ENCODE peak calls at places on chromosomes 3 and 15, in eight cellular contexts. C is neural progenitor cell; E is thyroid gland; R is CD8-positive, alpha-beta T cell; J is adipocyte; I is lower lobe of right lung; G is NT2/D1; Y is K562. X is an unnamed sample. For H3K4me1 and H3K27me3, the result is how much of the 10 kb centered on the place peaks cover.

GRCh38 chr3:156762631-156763185 is 63.4 kb upstream of the LEKR1 start:
- DNase-seq in G (no peak), I (no peak), R (no peak), C (no peak), E (peak), Y (no peak), J (peak), X (no peak)

GRCh38 chr3:43379343-43379742 is 93.0 kb downstream of the SNRK start:
- DNase-seq in I (no peak), Y (no peak), R (no peak), G (no peak), C (no peak), E (no peak), J (peak), X (no peak)

GRCh38 chr15:59609730-59610712 is 1.6 kb upstream of the GCNT3 start:
- DNase-seq in J (no peak), Y (no peak), R (no peak), E (no peak), G (no peak), I (no peak), C (no peak), X (no peak)

GRCh38 chr3:170603770-170604510 is 18.1 kb upstream of the SLC7A14 start:
- DNase-seq in R (no peak), Y (no peak), E (no peak), J (peak), G (no peak), I (no peak), C (no peak), X (no peak)

GRCh38 chr3:155744626-155745324 is at the start of gene PLCH1:
- DNase-seq in I (peak), C (peak), Y (peak), G (peak), E (peak), R (peak), J (peak), X (peak)

GRCh38 chr15:101308604-101309435 is 13.8 kb upstream of the SNRPA1 start:
- DNase-seq in Y (no peak), I (peak), R (no peak), C (no peak), G (no peak), E (no peak), J (no peak), X (no peak)

GRCh38 chr3:47392933-47393332 is 12.1 kb downstream of the PTPN23 start:
- DNase-seq in I (no peak), J (no peak), R (no peak), G (no peak), Y (no peak), E (no peak), C (no peak), X (no peak)

GRCh38 chr3:168824107-168824506 is 728.4 kb upstream of the GOLIM4 start:
- DNase-seq in G (no peak), I (no peak), R (no peak), C (no peak), J (no peak), Y (no peak), E (no peak), X (no peak)

GRCh38 chr3:156681003-156681402 is 6.6 kb downstream of the TIPARP start:
- DNase-seq in E (no peak), G (peak), I (no peak), Y (peak), R (no peak), J (peak), C (peak), X (peak)

GRCh38 chr15:101407966-101408775 is 81.3 kb downstream of the PCSK6 start:
- DNase-seq in R (no peak), J (no peak), E (no peak), Y (no peak), C (no peak), G (no peak), I (no peak), X (no peak)

GRCh38 chr3:116087431-116087830 is 357.9 kb downstream of the LSAMP start:
- DNase-seq in Y (no peak), I (no peak), C (no peak), E (no peak), R (no peak), G (no peak), J (no peak), X (no peak)

GRCh38 chr15:47477253-47477652 is 240.1 kb upstream of the SEMA6D start:
- DNase-seq in C (no peak), E (peak), G (no peak), Y (no peak), I (no peak), J (no peak), R (no peak), X (no peak)

GRCh38 chr15:63436872-63437375 is 55.3 kb upstream of the CA12 start:
- DNase-seq in C (peak), G (peak), J (peak), R (peak), E (peak), Y (peak), I (peak), X (peak)

GRCh38 chr3:113783463-113783862 is 36.6 kb downstream of the ATP6V1A start:
- DNase-seq in Y (peak), J (peak), G (no peak), C (no peak), E (no peak), R (no peak), I (no peak), X (no peak)

GRCh38 chr3:195813916-195814486 is 2.3 kb upstream of the MUC4 start:
- DNase-seq in G (no peak), C (no peak), I (no peak), Y (no peak), J (no peak), R (no peak), E (no peak), X (no peak)

GRCh38 chr15:101386006-101386405 is 91.0 kb upstream of the SNRPA1 start:
- DNase-seq in Y (no peak), I (no peak), J (no peak), G (no peak), R (no peak), C (no peak), E (no peak), X (peak)

DNA sequence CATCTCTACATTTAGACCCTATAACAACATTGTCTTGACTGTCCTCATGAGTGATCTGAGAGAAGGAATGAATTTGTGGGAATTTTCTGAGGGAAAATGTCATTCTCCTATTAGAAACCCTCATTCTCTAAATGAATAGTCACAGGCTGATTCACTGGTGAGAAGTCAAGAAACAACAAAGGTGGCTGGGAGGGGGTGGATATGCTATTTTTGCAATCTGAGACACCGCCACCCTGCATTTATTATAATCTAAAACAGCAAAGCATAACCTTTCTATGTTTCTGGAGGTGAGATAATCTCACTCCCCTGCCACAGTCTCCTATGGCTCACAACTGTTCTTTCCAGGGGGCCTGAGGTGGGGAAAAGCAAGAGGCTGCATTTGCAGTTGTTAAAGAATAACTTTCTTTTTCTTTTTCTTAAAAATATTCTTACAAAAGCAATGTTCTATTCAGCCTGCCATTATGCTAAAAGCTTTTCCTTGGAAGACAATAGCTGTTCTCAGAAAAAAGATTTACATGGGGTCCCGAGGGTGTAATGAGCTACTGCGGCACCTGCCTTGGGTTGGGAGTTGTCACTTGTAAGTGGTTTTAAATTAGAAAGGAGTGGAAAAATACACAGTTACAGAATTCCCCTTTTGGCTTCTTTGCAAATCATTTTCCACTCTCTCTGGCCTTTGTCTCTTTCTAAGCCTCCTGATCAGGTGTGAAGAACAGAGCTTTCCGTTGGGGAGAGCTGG is 220.9 kb downstream of the AGBL1 start:
- DNase-seq in J (no peak), I (no peak), R (no peak), G (no peak), Y (no peak), C (no peak), E (no peak), X (no peak)
- H3K4me3 ChIP-seq in J (no peak), I (no peak), R (no peak), G (no peak), Y (no peak), C (no peak), E (no peak), X (no peak)

DNA sequence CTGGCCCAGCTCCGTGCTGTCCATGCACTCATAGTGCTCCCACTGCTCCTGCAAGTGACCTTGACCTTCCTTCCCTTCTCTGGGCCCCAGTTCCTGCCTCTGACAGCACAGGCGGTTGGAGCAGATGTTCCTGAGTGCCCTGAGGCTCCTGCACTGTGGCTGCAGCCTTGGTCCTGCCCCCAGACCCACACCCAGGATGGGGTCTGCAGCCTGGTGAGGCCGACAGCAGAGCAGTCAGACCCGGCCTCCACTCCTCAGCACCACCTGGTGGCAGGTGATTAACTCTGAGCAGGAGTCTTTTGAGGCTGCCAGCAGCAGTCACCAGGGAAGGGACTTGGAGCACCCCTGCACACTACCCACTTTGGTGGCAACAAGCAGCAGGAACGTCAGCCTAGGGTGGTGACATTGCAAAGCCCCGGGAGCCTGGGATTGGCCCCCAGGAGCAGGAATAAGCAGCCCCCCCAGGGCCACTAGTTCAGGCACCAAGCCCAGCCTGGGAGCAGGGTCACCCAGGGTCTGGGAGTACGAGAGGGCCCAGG is 64.6 kb downstream of the CYP11A1 start:
- DNase-seq in R (peak), G (no peak), Y (peak), J (peak), E (peak), I (no peak), C (peak), X (peak)
- H3K4me1 ChIP-seq in R (under half), G (under half), Y (under half), J (under half), E (under half), I (under half), C (half or more), X (under half)

GRCh38 chr3:13872451-13872850 is 7.4 kb downstream of the WNT7A start:
- DNase-seq in J (no peak), G (no peak), I (no peak), R (no peak), Y (no peak), E (no peak), C (no peak), X (no peak)

GRCh38 chr3:13870902-13871301 is 9.0 kb downstream of the WNT7A start:
- DNase-seq in R (no peak), E (no peak), C (no peak), Y (no peak), G (no peak), I (no peak), J (no peak), X (no peak)

GRCh38 chr3:13873818-13874217 is 6.1 kb downstream of the WNT7A start:
- DNase-seq in C (peak), Y (no peak), G (peak), E (no peak), R (no peak), J (no peak), I (no peak), X (no peak)

GRCh38 chr3:13869944-13870343 is 9.9 kb downstream of the WNT7A start:
- DNase-seq in C (no peak), R (no peak), I (no peak), J (no peak), G (no peak), Y (no peak), E (no peak), X (no peak)

DNA sequence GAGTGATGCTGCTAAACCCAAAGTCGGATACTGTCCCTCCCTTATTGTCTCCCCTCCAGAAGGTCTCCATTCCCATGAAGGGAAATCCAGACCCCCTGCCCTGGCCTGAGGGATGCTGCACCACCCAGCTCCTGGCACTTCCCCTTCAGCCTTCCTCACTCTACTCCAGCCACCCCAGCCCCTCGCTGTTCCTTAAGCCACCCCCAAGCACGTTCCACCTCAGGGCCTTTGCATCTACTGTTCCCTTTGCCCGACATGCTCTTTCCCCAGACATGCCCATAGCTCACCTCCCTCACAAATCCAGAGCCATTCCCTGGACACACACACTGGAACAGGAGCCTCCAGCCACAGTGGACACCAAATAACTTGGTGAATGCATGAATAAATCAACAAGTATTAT is 8.1 kb downstream of the WNT7A start:
- DNase-seq in E (no peak), G (no peak), R (no peak), Y (no peak), J (no peak), I (no peak), C (no peak), X (no peak)
- H3K27me3 ChIP-seq in E (under half), G (under half), R (under half), Y (under half), J (under half), I (under half), C (half or more), X (under half)

GRCh38 chr3:50333744-50334328 is 5.8 kb upstream of the TUSC2 start:
- DNase-seq in C (no peak), I (no peak), R (no peak), Y (no peak), E (no peak), G (no peak), J (no peak), X (peak)

GRCh38 chr3:50331364-50331907 is 3.4 kb upstream of the TUSC2 start:
- DNase-seq in R (no peak), E (no peak), Y (no peak), C (no peak), G (no peak), J (no peak), I (no peak), X (peak)

GRCh38 chr3:50336452-50337174 is 4.0 kb downstream of the RASSF1 start:
- DNase-seq in Y (no peak), J (peak), G (no peak), I (no peak), C (peak), R (no peak), E (no peak), X (no peak)

GRCh38 chr3:50337175-50337861 is 3.3 kb downstream of the RASSF1 start:
- DNase-seq in I (peak), C (peak), Y (peak), E (peak), G (peak), R (peak), J (peak), X (peak)

DNA sequence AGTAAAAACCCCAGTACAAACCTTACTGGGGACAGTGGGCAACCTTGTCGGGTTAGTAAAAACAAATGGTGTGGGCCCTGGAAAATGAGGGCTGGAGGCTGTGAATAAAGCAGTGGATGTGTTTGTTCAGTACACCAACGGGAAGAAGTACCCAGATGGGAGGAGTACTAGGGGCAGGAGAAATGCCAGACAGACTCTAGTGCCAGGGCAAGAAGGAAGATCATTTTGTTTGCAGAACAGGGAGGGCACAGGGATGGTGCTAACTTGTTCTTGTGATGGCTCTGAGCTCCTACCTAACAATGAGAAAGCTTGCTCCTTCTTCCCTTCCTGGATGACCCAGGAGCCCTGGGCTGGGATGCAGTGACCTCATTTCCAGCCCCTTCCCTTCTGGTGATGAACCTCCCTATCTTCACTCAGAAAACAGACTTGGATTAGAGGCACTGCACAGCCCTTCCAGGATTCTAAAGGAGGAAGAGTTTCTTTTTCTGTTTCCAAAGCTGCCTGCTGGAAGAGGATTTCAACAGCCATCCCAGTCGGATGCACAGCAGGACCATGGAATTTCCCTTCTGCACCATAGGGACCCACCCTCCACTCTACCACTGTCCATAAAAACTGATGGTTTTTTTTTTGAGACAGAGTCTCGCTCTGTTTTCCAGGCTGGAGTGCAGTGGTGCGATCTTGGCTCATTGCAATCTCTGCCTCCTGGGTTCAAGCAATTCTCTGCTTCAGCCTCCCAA is 6.1 kb downstream of the RASSF1 start:
- DNase-seq in J (no peak), G (no peak), E (no peak), R (no peak), I (no peak), Y (no peak), C (no peak), X (peak)
- H3K4me3 ChIP-seq in J (peak), G (no peak), E (no peak), R (no peak), I (peak), Y (no peak), C (no peak), X (no peak)

DNA sequence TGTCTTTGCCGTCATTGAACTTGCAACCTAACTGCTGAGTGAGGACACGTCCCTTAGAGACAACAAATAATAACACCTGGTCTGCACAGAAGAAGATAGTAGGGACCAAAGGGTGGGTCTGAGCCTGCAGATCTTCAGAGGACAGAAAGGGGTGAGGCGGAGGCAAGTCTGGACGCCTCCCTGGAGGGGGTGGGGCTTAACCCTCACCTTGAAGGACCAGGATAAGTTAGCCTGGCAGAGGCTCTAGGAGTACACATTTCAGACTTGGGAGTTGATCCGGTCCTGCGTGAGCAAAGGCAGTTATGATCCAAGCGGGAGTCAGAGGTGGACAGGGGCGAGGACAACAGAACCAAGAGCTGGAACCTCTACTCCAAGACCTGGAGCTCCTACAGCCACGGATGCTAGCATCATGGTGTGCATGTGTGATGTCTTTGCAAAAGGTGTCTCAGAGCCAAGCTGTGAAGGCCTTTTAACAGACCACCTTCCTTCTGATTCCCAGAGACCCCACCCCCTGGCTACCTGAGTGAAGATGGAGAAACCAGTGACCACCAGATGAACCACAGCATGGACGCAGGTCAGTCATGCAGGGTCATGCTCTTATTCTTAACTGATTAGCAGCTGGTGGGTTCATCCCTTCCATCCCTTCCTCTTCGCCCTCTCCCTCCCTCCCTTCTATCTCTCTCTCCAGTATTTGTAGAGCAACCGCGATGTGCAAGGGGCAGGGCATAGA is 88.0 kb downstream of the AAGAB start:
- DNase-seq in I (no peak), C (no peak), J (no peak), E (no peak), Y (no peak), R (no peak), G (no peak), X (no peak)
- H3K4me1 ChIP-seq in I (under half), C (under half), J (under half), E (under half), Y (under half), R (under half), G (under half), X (under half)

GRCh38 chr15:40302981-40303380 is 4.8 kb downstream of the PLCB2 start:
- DNase-seq in G (no peak), I (no peak), J (no peak), C (no peak), R (no peak), Y (no peak), E (no peak), X (peak)
- H3K27me3 ChIP-seq in G (under half), I (under half), J (half or more), C (under half), R (under half), Y (under half), E (under half), X (under half)

DNA sequence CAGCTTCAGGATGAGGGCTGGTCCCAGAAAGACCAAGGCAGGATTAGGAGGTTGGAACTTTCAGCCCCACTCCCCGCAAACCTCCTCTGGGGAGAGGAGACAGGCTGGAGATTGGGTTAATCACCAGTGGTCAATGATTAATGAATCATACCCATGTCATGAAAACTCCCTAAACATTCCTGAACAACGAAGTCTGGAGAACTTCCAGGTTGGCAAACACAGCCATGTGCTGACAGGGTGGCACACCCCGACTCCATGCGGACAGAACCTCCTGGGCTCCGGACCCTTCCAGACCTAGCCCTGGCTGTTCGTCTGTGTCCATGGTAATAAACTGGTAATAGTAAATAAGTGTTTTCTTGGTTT is 151.3 kb downstream of the TJP1 start:
- DNase-seq in Y (no peak), E (peak), G (no peak), C (no peak), J (peak), R (no peak), I (peak), X (no peak)
- H3K4me3 ChIP-seq in Y (no peak), E (no peak), G (no peak), C (no peak), J (no peak), R (no peak), I (no peak), X (no peak)